ENCODE peak calls at places on chromosome 13, in five cellular contexts. W is breast epithelium, R is gastrocnemius medialis, Z is stomach, I is right lobe of liver. G is an unnamed sample.
A peak's percentile ranks its signal among the peaks of the same experiment; 100 is the strongest.

GRCh38 chr13:74891610-74892009 is 590.4 kb downstream of the TBC1D4 start:
- DNase-seq in I (no peak), W (no peak), Z (no peak), R (no peak), G (no peak)

GRCh38 chr13:76707360-76707759 is 178.8 kb downstream of the KCTD12 start:
- DNase-seq in I (no peak), W (no peak), R (no peak), Z (no peak), G (no peak)

GRCh38 chr13:47800593-47800992 is 200.5 kb downstream of the SUCLA2 start:
- DNase-seq in R (no peak), I (no peak), Z (no peak), W (no peak), G (no peak)

GRCh38 chr13:48043789-48044503 is 6.4 kb downstream of the NUDT15 start:
- DNase-seq in R (no peak), I (no peak), Z (no peak), W (no peak), G (no peak)

GRCh38 chr13:24161010-24161775 is 673 bp downstream of the SPATA13 start:
- DNase-seq in W (no peak), I (peak; percentile 75), Z (peak; percentile 78), R (no peak), G (peak; percentile 55)

GRCh38 chr13:106089251-106089940 is 446.1 kb downstream of the EFNB2 start:
- DNase-seq in Z (no peak), I (no peak), W (no peak), R (no peak), G (no peak)

GRCh38 chr13:97140611-97141010 is 81.5 kb upstream of the MBNL2 start:
- DNase-seq in I (no peak), W (no peak), R (no peak), Z (no peak), G (no peak)

GRCh38 chr13:23656637-23657036 is 86.4 kb downstream of the TNFRSF19 start:
- DNase-seq in W (no peak), Z (no peak), R (no peak), I (no peak), G (no peak)

GRCh38 chr13:106104281-106104901 is 431.1 kb downstream of the EFNB2 start:
- DNase-seq in Z (no peak), R (no peak), I (no peak), W (no peak), G (no peak)

GRCh38 chr13:44516771-44517170 is 59.4 kb downstream of the TSC22D1 start:
- DNase-seq in Z (no peak), W (no peak), I (no peak), R (no peak), G (no peak)

GRCh38 chr13:111202745-111203144 is 87.6 kb downstream of the ARHGEF7 start:
- DNase-seq in R (no peak), W (no peak), I (no peak), Z (no peak), G (no peak)

GRCh38 chr13:23570931-23571330 is 719 bp downstream of the TNFRSF19 start:
- DNase-seq in W (no peak), Z (no peak), R (no peak), I (no peak), G (no peak)

GRCh38 chr13:98542568-98543379 is 34.1 kb downstream of the STK24 start:
- DNase-seq in I (no peak), R (no peak), W (no peak), Z (no peak), G (no peak)

GRCh38 chr13:110912651-110913051 is 2.2 kb downstream of the ANKRD10 start:
- DNase-seq in W (no peak), R (peak; percentile 75), I (no peak), Z (no peak), G (peak; percentile 32)

GRCh38 chr13:96991072-96991471 is 3.2 kb downstream of the OXGR1 start:
- DNase-seq in W (no peak), I (no peak), R (no peak), Z (no peak), G (no peak)

GRCh38 chr13:40485611-40486517 is 180.6 kb downstream of the FOXO1 start:
- DNase-seq in Z (no peak), W (no peak), I (no peak), R (no peak), G (no peak)

GRCh38 chr13:110815471-110816204 is 99.2 kb downstream of the ANKRD10 start:
- DNase-seq in Z (no peak), W (no peak), I (no peak), R (no peak), G (no peak)

GRCh38 chr13:105611424-105611823 is 924.0 kb downstream of the EFNB2 start:
- DNase-seq in Z (no peak), W (no peak), R (no peak), I (no peak), G (no peak)

GRCh38 chr13:62875118-62875640 is 1459.5 kb upstream of the PCDH20 start:
- DNase-seq in R (no peak), W (no peak), Z (no peak), I (no peak), G (no peak)

GRCh38 chr13:104015646-104016396 is 949.6 kb upstream of the SLC10A2 start:
- DNase-seq in W (no peak), R (no peak), Z (no peak), I (no peak), G (no peak)

GRCh38 chr13:49784886-49785570 is 7.5 kb downstream of the KPNA3 start:
- DNase-seq in I (no peak), R (peak; percentile 19), Z (no peak), W (no peak), G (no peak)

GRCh38 chr13:105616313-105617075 is 919.0 kb downstream of the EFNB2 start:
- DNase-seq in W (no peak), R (no peak), Z (no peak), I (no peak), G (no peak)

GRCh38 chr13:40503966-40504591 is 162.4 kb downstream of the FOXO1 start:
- DNase-seq in Z (no peak), W (peak; percentile 57), I (peak; percentile 73), R (no peak), G (no peak)

GRCh38 chr13:103436057-103436654 is 369.9 kb upstream of the SLC10A2 start:
- DNase-seq in W (no peak), R (no peak), I (no peak), Z (no peak), G (no peak)

GRCh38 chr13:53198017-53198416 is 169.4 kb downstream of the OLFM4 start:
- DNase-seq in W (no peak), I (no peak), Z (no peak), R (no peak), G (no peak)

GRCh38 chr13:79141082-79141481 is 265.0 kb downstream of the RBM26 start:
- DNase-seq in R (no peak), I (no peak), Z (no peak), W (no peak), G (no peak)

GRCh38 chr13:96299235-96299634 is 209.3 kb downstream of the HS6ST3 start:
- DNase-seq in W (no peak), Z (no peak), R (no peak), I (no peak), G (no peak)

GRCh38 chr13:97018029-97018819 is 23.9 kb upstream of the OXGR1 start:
- DNase-seq in I (no peak), W (no peak), Z (no peak), R (no peak), G (peak; percentile 32)

GRCh38 chr13:49527123-49527522 is 31.4 kb downstream of the PHF11 start:
- DNase-seq in Z (no peak), I (no peak), W (no peak), R (no peak), G (peak; percentile 61)

GRCh38 chr13:32538234-32538620 is 368 bp downstream of the N4BP2L2 start:
- DNase-seq in R (peak; percentile 54), Z (peak; percentile 63), W (peak; percentile 26), I (peak; percentile 61), G (peak; percentile 55)

GRCh38 chr13:79407349-79407979 is 1.4 kb upstream of the RBM26 start:
- DNase-seq in I (no peak), W (no peak), Z (no peak), R (no peak), G (no peak)

GRCh38 chr13:37869756-37870488 is at the start of gene TRPC4:
- DNase-seq in W (no peak), I (peak; percentile 34), Z (peak; percentile 31), R (no peak), G (no peak)

DNA sequence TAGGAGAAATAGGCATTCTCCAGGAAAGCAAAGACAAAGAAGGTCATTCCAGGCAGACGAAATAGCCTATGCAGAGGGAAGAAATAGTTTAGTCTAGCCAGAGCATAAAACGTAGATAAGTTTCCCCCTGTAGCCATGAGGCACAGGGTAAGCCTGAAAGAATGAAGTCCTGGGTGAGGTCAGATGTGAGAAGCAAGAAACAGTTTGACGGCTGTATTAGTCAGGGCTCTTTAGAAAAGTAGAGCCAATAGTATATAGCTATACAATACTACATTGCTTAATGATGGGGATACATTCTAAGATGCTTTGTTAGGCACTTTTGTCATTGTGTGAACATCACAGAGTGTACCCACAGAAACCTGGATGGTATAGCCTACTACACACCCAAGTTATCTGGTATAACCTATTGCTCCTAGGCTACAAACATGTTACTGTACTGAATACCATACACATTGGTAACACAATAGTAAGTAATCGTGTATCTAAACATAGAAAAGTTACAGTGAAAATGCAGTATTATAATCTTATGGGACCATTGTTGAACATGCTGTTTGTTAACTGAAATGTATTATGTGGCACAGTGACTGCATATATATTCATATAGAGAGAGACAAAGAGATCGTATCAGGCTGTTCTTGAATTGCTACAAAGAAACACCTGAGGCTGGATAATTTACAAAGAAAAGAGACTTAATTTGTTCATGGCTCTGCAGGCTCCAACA is 59.3 kb upstream of the WDFY2 start:
- DNase-seq in I (no peak), W (no peak), R (no peak), Z (no peak), G (no peak)
- TF ChIP-seq POLR2A in I (no peak), W (no peak), R (no peak), Z (no peak), G (no peak)

GRCh38 chr13:93655132-93655531 is 428.5 kb downstream of the GPC6 start:
- DNase-seq in W (no peak), Z (no peak), I (no peak), R (no peak), G (no peak)
- H3K27ac ChIP-seq in W (no peak overlapping the region), Z (no peak overlapping the region), I (no peak overlapping the region), R (no peak overlapping the region), G (no peak overlapping the region)

GRCh38 chr13:20482818-20483217 is 42.8 kb downstream of the CRYL1 start:
- DNase-seq in W (no peak), R (no peak), Z (no peak), I (no peak), G (no peak)
- H3K4me3 ChIP-seq in W (no peak overlapping the region), R (no peak overlapping the region), Z (no peak overlapping the region), I (no peak overlapping the region), G (no peak overlapping the region)

GRCh38 chr13:27621366-27622101 is at the start of gene POLR1D:
- DNase-seq in I (peak; percentile 88), W (peak; percentile 84), Z (peak; percentile 90), R (peak; percentile 82), G (peak; percentile 84)
- TF ChIP-seq POLR2A in I (peak; percentile 77), W (peak; percentile 28), Z (no peak), R (peak; percentile 80), G (peak; percentile 58)

GRCh38 chr13:39016087-39016486 is 21.8 kb downstream of the PROSER1 start:
- DNase-seq in R (no peak), Z (no peak), W (no peak), I (no peak), G (no peak)
- H3K27ac ChIP-seq in R (peak overlapping the region; percentile 69), Z (no peak overlapping the region), W (no peak overlapping the region), I (no peak overlapping the region), G (no peak overlapping the region)

GRCh38 chr13:112760931-112761330 is 71.1 kb downstream of the ATP11A start:
- DNase-seq in Z (no peak), W (no peak), I (no peak), R (no peak), G (no peak)
- H3K4me3 ChIP-seq in Z (peak overlapping the region; percentile 31), W (peak overlapping the region; percentile 59), I (no peak overlapping the region), R (no peak overlapping the region), G (no peak overlapping the region)